ENCODE peak calls at places on chromosomes 13 and 19, in nine cellular contexts. O is transverse colon, R is sigmoid colon, E is suprapubic skin, S is tibial nerve, N is A549, Z is esophagus muscularis mucosa, I is K562, H is upper lobe of left lung. K is an unnamed sample.
A peak's percentile ranks its signal among the peaks of the same experiment; 100 is the strongest.

GRCh38 chr13:45749026-45749759 is 47.1 kb downstream of the CBY2 start:
- DNase-seq in O (no peak), R (no peak), E (no peak), S (no peak), N (no peak), Z (no peak), I (no peak), H (no peak), K (no peak)

GRCh38 chr13:29865934-29866333 is 15.5 kb upstream of the UBL3 start:
- DNase-seq in O (peak; percentile 37), R (no peak), E (no peak), S (no peak), N (no peak), Z (no peak), I (no peak), H (no peak), K (no peak)

GRCh38 chr19:55464039-55464668 is 397 bp downstream of the C19orf85 start:
- DNase-seq in O (no peak), R (no peak), E (no peak), S (no peak), N (no peak), Z (no peak), I (no peak), H (no peak), K (no peak)

GRCh38 chr13:72523049-72523448 is 204.4 kb downstream of the MZT1 start:
- DNase-seq in O (no peak), R (no peak), E (no peak), S (no peak), N (no peak), Z (no peak), I (no peak), H (no peak), K (no peak)

GRCh38 chr13:27583645-27584044 is 36.7 kb downstream of the LNX2 start:
- DNase-seq in O (no peak), R (no peak), E (no peak), S (no peak), N (no peak), Z (no peak), I (no peak), H (no peak), K (no peak)

GRCh38 chr19:31553112-31553843 is 204.0 kb upstream of the TSHZ3 start:
- DNase-seq in O (no peak), R (peak; percentile 56), E (no peak), S (no peak), N (peak; percentile 29), Z (no peak), I (no peak), H (no peak), K (no peak)

GRCh38 chr19:10378124-10378523 is 2.2 kb downstream of the TYK2 start:
- DNase-seq in O (no peak), R (no peak), E (no peak), S (no peak), N (no peak), Z (no peak), I (no peak), H (no peak), K (no peak)

GRCh38 chr13:49171358-49171757 is 48.8 kb upstream of the MLNR start:
- DNase-seq in O (no peak), R (no peak), E (no peak), S (no peak), N (no peak), Z (no peak), I (no peak), H (no peak), K (no peak)

GRCh38 chr13:45372189-45373115 is 31.5 kb upstream of the TPT1 start:
- DNase-seq in O (no peak), R (no peak), E (no peak), S (no peak), N (no peak), Z (no peak), I (no peak), H (no peak), K (no peak)

GRCh38 chr19:39497850-39498261 is 891 bp upstream of the DLL3 start:
- DNase-seq in O (peak; percentile 49), R (no peak), E (no peak), S (no peak), N (peak; percentile 69), Z (no peak), I (peak; percentile 78), H (no peak), K (no peak)

GRCh38 chr13:113176292-113176691 is 17.8 kb downstream of the PROZ start:
- DNase-seq in O (peak; percentile 35), R (no peak), E (no peak), S (no peak), N (no peak), Z (no peak), I (no peak), H (no peak), K (no peak)

GRCh38 chr13:102817907-102818306 is 19.0 kb downstream of the BIVM start:
- DNase-seq in O (no peak), R (no peak), E (no peak), S (no peak), N (no peak), Z (no peak), I (no peak), H (no peak), K (no peak)

GRCh38 chr19:10895920-10896319 is 24.6 kb downstream of the CARM1 start:
- DNase-seq in O (no peak), R (no peak), E (no peak), S (no peak), N (no peak), Z (no peak), I (no peak), H (no peak), K (no peak)

GRCh38 chr19:4067396-4068057 is 828 bp upstream of the ZBTB7A start:
- DNase-seq in O (no peak), R (no peak), E (no peak), S (no peak), N (no peak), Z (no peak), I (peak; percentile 72), H (peak; percentile 54), K (no peak)

GRCh38 chr19:15379996-15380647 is 535 bp upstream of the AKAP8 start:
- DNase-seq in O (peak; percentile 80), R (peak; percentile 81), E (no peak), S (no peak), N (peak; percentile 74), Z (no peak), I (peak; percentile 68), H (peak; percentile 48), K (peak; percentile 56)

GRCh38 chr19:47186337-47187022 is 44.5 kb downstream of the BBC3 start:
- DNase-seq in O (peak; percentile 30), R (no peak), E (no peak), S (no peak), N (no peak), Z (no peak), I (no peak), H (no peak), K (no peak)

GRCh38 chr19:57887195-57887941 is 1.5 kb downstream of the ZNF814 start:
- DNase-seq in O (peak; percentile 12), R (no peak), E (no peak), S (no peak), N (no peak), Z (no peak), I (no peak), H (no peak), K (no peak)

DNA sequence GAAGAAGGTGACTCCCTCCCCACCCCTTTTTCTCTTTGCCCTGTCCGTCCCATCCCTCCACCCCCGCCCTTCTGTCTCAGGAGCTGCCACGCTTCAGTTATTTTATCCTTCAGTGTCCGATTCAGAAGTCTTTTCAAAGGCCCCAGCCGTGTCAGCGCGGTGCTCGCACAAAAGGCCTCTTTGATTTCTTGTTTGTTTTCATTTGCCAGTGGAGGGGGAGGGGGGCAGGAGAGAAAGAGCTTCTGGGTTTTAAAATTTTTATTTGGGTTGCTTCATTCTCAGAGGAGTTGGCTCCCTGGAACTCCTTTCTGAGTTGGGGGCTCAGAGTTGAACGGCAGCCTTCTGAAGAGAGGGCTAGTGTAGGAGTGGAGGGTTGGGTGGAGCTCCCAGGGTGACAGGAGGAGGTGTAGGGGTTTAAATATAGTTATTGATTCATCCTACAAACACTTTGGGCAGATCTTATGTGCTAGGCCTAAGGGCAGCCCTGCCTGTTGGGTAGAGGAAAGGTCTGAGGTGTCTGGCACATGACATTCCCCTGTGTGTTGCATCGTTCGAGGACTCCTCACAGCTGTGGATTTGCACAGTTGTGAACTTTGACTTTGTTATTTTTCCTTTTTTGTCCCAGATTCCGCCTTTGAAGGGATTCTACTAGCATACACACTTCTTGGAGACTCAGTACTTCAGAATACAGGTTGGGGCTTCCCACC is 36.8 kb downstream of the NFIX start:
- DNase-seq in O (no peak), R (no peak), E (no peak), S (peak; percentile 46), N (no peak), Z (no peak), I (no peak), H (no peak), K (no peak)
- TF ChIP-seq EP300 in O (no peak), R (no peak), E (no peak), S (no peak), N (no peak), Z (no peak), I (no peak), H (no peak), K (no peak)

DNA sequence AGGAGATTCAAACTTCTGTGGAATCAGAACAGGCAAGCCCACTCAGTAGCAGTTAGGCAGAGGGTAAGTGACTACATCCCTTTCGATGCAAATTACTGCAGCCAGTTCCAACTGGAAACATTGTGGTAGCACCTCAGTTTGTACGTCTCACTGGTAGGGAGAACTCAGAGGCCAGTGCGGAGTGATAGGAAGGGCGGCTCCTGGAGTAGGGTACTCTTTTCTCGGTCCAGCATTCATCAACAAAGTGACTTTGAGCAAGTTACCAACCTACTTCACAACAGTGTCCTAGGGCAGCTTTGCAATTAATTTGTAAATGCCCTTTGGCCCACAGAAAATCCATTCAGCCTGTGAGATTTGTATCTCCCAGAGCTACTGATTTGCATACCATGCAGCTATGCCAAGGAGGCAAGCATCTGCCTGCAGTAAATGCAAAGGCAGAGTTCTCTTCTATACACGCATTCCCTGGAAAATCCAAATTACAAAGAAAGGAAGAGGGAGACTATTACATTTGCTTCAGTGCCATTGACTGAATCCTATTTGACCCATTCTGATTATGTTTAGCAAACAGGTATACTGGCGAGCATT is 904.2 kb downstream of the DIAPH3 start:
- DNase-seq in O (no peak), R (no peak), E (no peak), S (no peak), N (no peak), Z (no peak), I (no peak), H (no peak), K (no peak)
- H3K27ac ChIP-seq in O (no peak overlapping the region), R (no peak overlapping the region), E (no peak overlapping the region), S (no peak overlapping the region), N (no peak overlapping the region), Z (no peak overlapping the region), I (no peak overlapping the region), H (no peak overlapping the region), K (no peak overlapping the region)

GRCh38 chr13:40960721-40961120 is 58.4 kb downstream of the ELF1 start:
- DNase-seq in O (no peak), R (no peak), E (no peak), S (no peak), N (no peak), Z (no peak), I (no peak), H (no peak), K (no peak)
- TF ChIP-seq EP300 in O (no peak), R (no peak), E (no peak), S (no peak), N (no peak), Z (no peak), I (no peak), H (no peak), K (no peak)

DNA sequence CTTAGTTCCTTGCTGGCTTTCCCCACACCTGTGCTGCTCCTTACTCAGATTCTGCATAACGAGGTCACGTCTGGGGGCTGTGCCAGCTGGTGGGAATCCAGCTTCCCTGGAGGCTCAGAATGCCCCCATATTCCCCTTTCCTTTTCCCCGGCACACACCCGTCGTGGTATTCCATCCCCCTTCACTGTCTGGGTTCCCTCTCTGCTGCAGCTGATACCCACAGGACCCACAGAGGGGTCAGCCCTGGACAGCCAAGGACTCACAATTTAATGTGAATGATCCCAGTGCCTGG is 4.2 kb upstream of the MYH14 start:
- DNase-seq in O (no peak), R (no peak), E (no peak), S (no peak), N (no peak), Z (no peak), I (no peak), H (no peak), K (peak; percentile 46)
- H3K27ac ChIP-seq in O (peak overlapping the region; percentile 24), R (no peak overlapping the region), E (no peak overlapping the region), S (no peak overlapping the region), N (no peak overlapping the region), Z (no peak overlapping the region), I (no peak overlapping the region), H (peak overlapping the region; percentile 38), K (no peak overlapping the region)